ENCODE peak calls at places on chromosome 11, in nine cellular contexts. B is omental fat pad, V is GM10248, G is fibroblast of mammary gland, Y is right lobe of liver, H is WTC11, S is GM13977, I is A673, F is Calu3. K is an unnamed sample.

GRCh38 chr11:12838463-12839120 is 164.4 kb downstream of the TEAD1 start:
- DNase-seq in G (peak; percentile 81), S (no peak), Y (no peak), V (no peak), B (no peak), F (no peak), H (no peak), I (no peak), K (no peak)

GRCh38 chr11:71962428-71963038 is 33.7 kb downstream of the RNF121 start:
- DNase-seq in G (peak; percentile 41), H (no peak), I (peak; percentile 9), S (peak; percentile 42), B (no peak), Y (no peak), F (no peak), V (peak; percentile 61), K (no peak)

GRCh38 chr11:117819096-117820040 is 5.2 kb downstream of the FXYD2 start:
- DNase-seq in S (no peak), H (peak; percentile 82), I (peak; percentile 85), B (no peak), Y (peak; percentile 55), F (peak; percentile 80), G (peak; percentile 71), V (peak; percentile 55), K (no peak)

GRCh38 chr11:119421941-119422504 is 949 bp downstream of the THY1 start:
- DNase-seq in H (peak; percentile 51), F (no peak), I (peak; percentile 52), V (no peak), G (no peak), S (no peak), B (no peak), Y (no peak), K (no peak)

GRCh38 chr11:72951193-72951592 is 137.0 kb downstream of the ATG16L2 start:
- DNase-seq in H (no peak), I (no peak), V (no peak), S (no peak), F (no peak), Y (no peak), G (peak; percentile 64), B (no peak), K (no peak)

GRCh38 chr11:2731285-2732125 is 31.7 kb upstream of the KCNQ1OT1 start:
- DNase-seq in H (no peak), I (no peak), F (no peak), B (no peak), V (no peak), S (no peak), G (no peak), Y (no peak), K (no peak)

GRCh38 chr11:28679795-28680194 is 571.6 kb downstream of the METTL15 start:
- DNase-seq in S (no peak), I (no peak), B (no peak), F (no peak), G (peak; percentile 53), V (no peak), Y (no peak), H (no peak), K (no peak)

GRCh38 chr11:33384251-33384650 is 127.1 kb downstream of the HIPK3 start:
- DNase-seq in H (no peak), Y (no peak), I (no peak), G (no peak), F (no peak), V (no peak), B (no peak), S (no peak), K (no peak)

GRCh38 chr11:90204832-90205646 is 17.8 kb downstream of the CHORDC1 start:
- DNase-seq in I (peak; percentile 81), F (no peak), G (peak; percentile 75), Y (no peak), H (no peak), V (peak; percentile 45), B (no peak), S (peak; percentile 20), K (no peak)

GRCh38 chr11:100031973-100032372 is 655.1 kb upstream of the ARHGAP42 start:
- DNase-seq in B (no peak), S (peak; percentile 7), I (no peak), Y (no peak), G (no peak), H (no peak), V (no peak), F (no peak), K (no peak)

GRCh38 chr11:5688482-5688881 is 1.1 kb upstream of the TRIM22 start:
- DNase-seq in Y (no peak), B (no peak), G (no peak), F (no peak), V (no peak), H (no peak), I (no peak), S (no peak), K (no peak)

GRCh38 chr11:134362192-134362901 is 30.6 kb downstream of the GLB1L2 start:
- DNase-seq in I (no peak), G (no peak), B (no peak), S (no peak), H (no peak), Y (no peak), F (no peak), V (no peak), K (no peak)

GRCh38 chr11:104152941-104153340 is 11.0 kb downstream of the PDGFD start:
- DNase-seq in Y (no peak), G (no peak), S (no peak), V (no peak), B (no peak), H (no peak), F (no peak), I (peak; percentile 79), K (no peak)

GRCh38 chr11:107442715-107443215 is 14.9 kb downstream of the CWF19L2 start:
- DNase-seq in G (no peak), H (no peak), Y (no peak), F (no peak), I (no peak), V (no peak), S (no peak), B (no peak), K (no peak)

GRCh38 chr11:113907155-113907554 is 2.6 kb downstream of the HTR3B start:
- DNase-seq in V (no peak), G (no peak), F (no peak), Y (no peak), B (no peak), H (no peak), S (no peak), I (no peak), K (no peak)

GRCh38 chr11:113904379-113905101 is at the start of gene HTR3B:
- DNase-seq in Y (no peak), S (no peak), G (no peak), B (no peak), I (peak; percentile 78), F (no peak), V (no peak), H (no peak), K (no peak)

GRCh38 chr11:113907681-113908080 is 3.1 kb downstream of the HTR3B start:
- DNase-seq in I (no peak), H (no peak), S (no peak), F (no peak), B (no peak), V (no peak), Y (no peak), G (no peak), K (no peak)

GRCh38 chr11:113906515-113906914 is 1.9 kb downstream of the HTR3B start:
- DNase-seq in B (no peak), I (no peak), F (no peak), Y (no peak), V (no peak), S (no peak), H (no peak), G (no peak), K (no peak)

DNA sequence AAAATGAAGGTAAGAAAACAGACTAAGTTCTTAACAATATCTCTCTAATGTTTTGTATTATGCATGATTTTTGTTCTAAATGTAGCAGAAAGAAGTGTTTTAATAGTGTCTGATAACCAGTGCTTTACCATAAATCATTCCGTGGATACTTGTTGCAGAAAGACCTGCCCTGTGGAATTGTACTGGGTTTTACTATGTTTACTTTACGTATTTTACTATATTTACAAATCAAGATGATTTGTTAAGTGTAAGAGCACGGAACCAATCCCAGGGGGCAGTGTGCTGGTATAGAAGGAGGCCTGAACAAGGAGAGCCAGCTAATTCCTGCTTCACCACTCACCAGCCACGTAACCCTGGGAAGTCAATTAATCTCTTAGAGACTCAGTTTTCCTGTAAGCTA is 1.4 kb downstream of the HTR3B start:
- DNase-seq in B (no peak), Y (no peak), I (peak; percentile 64), V (no peak), F (no peak), S (no peak), G (peak; percentile 43), H (peak; percentile 42), K (no peak)
- TF ChIP-seq CTCF in B (no peak), Y (no peak), I (peak; percentile 55), V (no peak), F (no peak), S (no peak), G (peak; percentile 29), H (no peak), K (no peak)

GRCh38 chr11:27204527-27204926 is 158.5 kb downstream of the CCDC34 start:
- DNase-seq in Y (no peak), G (peak; percentile 42), F (peak; percentile 51), V (no peak), I (no peak), S (no peak), B (no peak), H (no peak), K (no peak)
- TF ChIP-seq CTCF in Y (no peak), G (peak; percentile 59), F (no peak), V (peak; percentile 27), I (peak; percentile 80), S (peak; percentile 25), B (no peak), H (no peak), K (no peak)

GRCh38 chr11:783581-784015 is 6.3 kb downstream of the CEND1 start:
- DNase-seq in G (peak; percentile 94), I (peak; percentile 85), Y (peak; percentile 57), F (no peak), B (no peak), S (no peak), H (peak; percentile 97), V (no peak), K (no peak)
- TF ChIP-seq CTCF in G (peak; percentile 80), I (peak; percentile 89), Y (peak; percentile 12), F (no peak), B (no peak), S (no peak), H (peak; percentile 57), V (peak; percentile 35), K (no peak)

GRCh38 chr11:88435405-88435804 is 97.9 kb upstream of the CTSC start:
- DNase-seq in B (no peak), G (no peak), F (no peak), H (no peak), I (no peak), S (peak; percentile 69), Y (no peak), V (peak; percentile 70), K (no peak)

GRCh38 chr11:88431675-88432341 is 94.3 kb upstream of the CTSC start:
- DNase-seq in S (no peak), V (no peak), F (no peak), G (no peak), Y (no peak), H (no peak), B (no peak), I (no peak), K (no peak)

GRCh38 chr11:88433546-88434230 is 96.2 kb upstream of the CTSC start:
- DNase-seq in Y (no peak), B (no peak), V (no peak), F (no peak), I (no peak), G (no peak), S (no peak), H (no peak), K (no peak)

GRCh38 chr11:88439356-88439755 is 101.8 kb upstream of the CTSC start:
- DNase-seq in B (no peak), S (no peak), G (no peak), F (no peak), H (no peak), V (no peak), I (no peak), Y (no peak), K (no peak)

GRCh38 chr11:88434333-88434976 is 96.9 kb upstream of the CTSC start:
- DNase-seq in Y (no peak), G (no peak), B (no peak), I (no peak), V (no peak), H (no peak), S (no peak), F (no peak), K (no peak)
- TF ChIP-seq CTCF in Y (no peak), G (no peak), B (no peak), I (no peak), V (no peak), H (no peak), S (no peak), F (no peak), K (no peak)